ENCODE peak calls at places on chromosomes 13 and 19, in seven cellular contexts. G, W, H, B, R, A and C are unnamed samples.

GRCh38 chr19:898663-899062 is 5.4 kb downstream of the RNU6-9 start:
- DNase-seq in G (no peak), W (no peak), H (no peak), B (peak; percentile 73), R (no peak), A (no peak), C (peak; percentile 61)

GRCh38 chr19:12000152-12000981 is 35.1 kb downstream of the ZNF433 start:
- DNase-seq in G (no peak), W (no peak), H (no peak), B (no peak), R (no peak), A (no peak), C (no peak)

GRCh38 chr19:18368504-18369222 is 17.3 kb upstream of the GDF15 start:
- DNase-seq in G (no peak), W (no peak), H (no peak), B (no peak), R (no peak), A (no peak), C (no peak)

GRCh38 chr19:12834976-12835757 is 788 bp upstream of the RTBDN start:
- DNase-seq in G (peak; percentile 21), W (no peak), H (no peak), B (no peak), R (peak; percentile 19), A (no peak), C (peak; percentile 29)

GRCh38 chr19:55598034-55598433 is 1.3 kb downstream of the FIZ1 start:
- DNase-seq in G (no peak), W (no peak), H (no peak), B (no peak), R (no peak), A (no peak), C (no peak)

GRCh38 chr13:86464193-86464592 is 665.0 kb upstream of the SLITRK6 start:
- DNase-seq in G (peak; percentile 22), W (no peak), H (no peak), B (no peak), R (no peak), A (no peak), C (no peak)

GRCh38 chr13:79869326-79869725 is 388.4 kb downstream of the NDFIP2 start:
- DNase-seq in G (peak; percentile 94), W (no peak), H (no peak), B (no peak), R (no peak), A (no peak), C (no peak)

GRCh38 chr13:98184796-98185195 is 7.7 kb upstream of the RNF113B start:
- DNase-seq in G (no peak), W (no peak), H (no peak), B (no peak), R (no peak), A (no peak), C (no peak)

GRCh38 chr13:19838726-19839342 is 24.6 kb downstream of the ZMYM5 start:
- DNase-seq in G (no peak), W (no peak), H (no peak), B (no peak), R (no peak), A (no peak), C (no peak)

GRCh38 chr13:19153782-19154450 is 27.7 kb downstream of the TUBA3C start:
- DNase-seq in G (peak; percentile 72), W (no peak), H (peak; percentile 3), B (no peak), R (no peak), A (no peak), C (no peak)

GRCh38 chr19:3976495-3977241 is 5.8 kb upstream of the DAPK3 start:
- DNase-seq in G (no peak), W (no peak), H (no peak), B (no peak), R (no peak), A (no peak), C (no peak)

GRCh38 chr13:39490136-39490535 is 112.9 kb downstream of the LHFPL6 start:
- DNase-seq in G (no peak), W (no peak), H (no peak), B (no peak), R (no peak), A (no peak), C (no peak)

GRCh38 chr13:34941835-34942731 is at the start of gene NBEA:
- DNase-seq in G (no peak), W (peak; percentile 65), H (peak; percentile 65), B (peak; percentile 62), R (peak; percentile 87), A (peak; percentile 57), C (peak; percentile 89)

GRCh38 chr19:6023085-6023682 is 45.2 kb upstream of the RANBP3 start:
- DNase-seq in G (no peak), W (no peak), H (no peak), B (peak; percentile 10), R (no peak), A (no peak), C (no peak)